ENCODE peak calls at places on chromosomes 3 and 15, in eight cellular contexts. Y is PC-3, R is neural progenitor cell, L is GM23248, U is MM.1S, X is SK-N-SH, B is H1, E is endothelial cell of umbilical vein. A is an unnamed sample.

GRCh38 chr3:181838940-181839914 is 127.5 kb downstream of the SOX2 start:
- DNase-seq in Y (peak), E (no peak), X (no peak), R (no peak), B (no peak), U (peak), L (no peak), A (no peak)

GRCh38 chr3:129612350-129613204 is 6.1 kb upstream of the PLXND1 start:
- DNase-seq in X (no peak), B (no peak), Y (peak), E (no peak), L (peak), R (no peak), U (no peak), A (peak)

GRCh38 chr15:60315878-60316277 is 81.9 kb downstream of the ANXA2 start:
- DNase-seq in X (no peak), B (no peak), E (no peak), Y (no peak), L (no peak), U (no peak), R (no peak), A (no peak)

GRCh38 chr3:29282431-29283296 is 1.8 kb downstream of the RBMS3 start:
- DNase-seq in X (no peak), U (no peak), Y (peak), E (peak), B (no peak), L (peak), R (peak), A (peak)

GRCh38 chr15:82768414-82769081 is 37.3 kb downstream of the FSD2 start:
- DNase-seq in Y (peak), E (no peak), R (no peak), L (peak), U (no peak), B (no peak), X (no peak), A (no peak)

GRCh38 chr3:170043506-170043905 is 5.7 kb downstream of the GPR160 start:
- DNase-seq in U (peak), R (no peak), E (no peak), B (no peak), L (no peak), X (peak), Y (no peak), A (no peak)

GRCh38 chr3:115100172-115100571 is 46.9 kb downstream of the ZBTB20 start:
- DNase-seq in L (peak), E (peak), Y (peak), B (no peak), R (peak), X (peak), U (no peak), A (peak)

GRCh38 chr15:96325579-96326331 is 4.7 kb upstream of the NR2F2 start:
- DNase-seq in U (no peak), B (no peak), Y (peak), E (peak), X (no peak), L (peak), R (peak), A (peak)

GRCh38 chr15:80308002-80308401 is 56.0 kb upstream of the CTXND1 start:
- DNase-seq in X (no peak), L (no peak), Y (no peak), U (no peak), B (peak), E (no peak), R (peak), A (no peak)

GRCh38 chr15:95284933-95285401 is 1045.5 kb upstream of the NR2F2 start:
- DNase-seq in R (peak), Y (peak), E (peak), U (peak), L (peak), X (no peak), B (no peak), A (peak)

GRCh38 chr3:179589143-179589542 is 15.3 kb downstream of the MRPL47 start:
- DNase-seq in L (peak), B (no peak), E (peak), X (no peak), Y (no peak), R (no peak), U (no peak), A (peak)

GRCh38 chr15:82986442-82986780 is 401 bp downstream of the RAMAC start:
- DNase-seq in B (no peak), X (no peak), Y (peak), E (no peak), L (no peak), R (no peak), U (no peak), A (no peak)

GRCh38 chr3:157786618-157787017 is 283.4 kb upstream of the VEPH1 start:
- DNase-seq in X (peak), B (no peak), R (no peak), Y (peak), U (no peak), L (peak), E (no peak), A (no peak)

GRCh38 chr15:95557226-95558046 is 773.1 kb upstream of the NR2F2 start:
- DNase-seq in U (no peak), B (no peak), E (peak), R (no peak), Y (peak), L (peak), X (no peak), A (peak)

GRCh38 chr3:17038900-17039545 is 154.3 kb downstream of the PLCL2 start:
- DNase-seq in E (no peak), L (peak), B (no peak), U (no peak), R (no peak), X (no peak), Y (peak), A (no peak)

GRCh38 chr3:18443670-18444596 is 18.8 kb upstream of the SATB1 start:
- DNase-seq in X (peak), Y (peak), E (no peak), R (peak), B (peak), U (no peak), L (peak), A (no peak)

DNA sequence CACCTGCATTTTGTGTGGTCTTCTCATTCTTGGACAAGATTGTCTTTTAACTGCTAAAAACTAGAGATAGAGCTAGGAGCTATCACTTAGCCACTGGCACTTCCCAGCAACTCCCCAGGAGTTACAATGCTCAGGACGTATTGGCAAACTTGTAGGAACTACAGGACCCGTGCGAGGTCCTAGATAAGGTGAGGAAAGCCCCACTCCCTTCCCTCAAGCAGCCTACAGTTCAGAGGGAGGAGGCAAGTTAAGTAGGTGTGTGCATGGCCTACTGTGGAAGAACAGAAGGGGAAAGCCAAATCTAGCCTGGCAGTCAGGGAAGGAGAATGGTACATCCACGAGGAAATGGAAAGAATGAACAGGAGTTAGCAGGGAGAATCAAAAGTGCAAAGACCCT is 504.8 kb upstream of the PROK2 start:
- DNase-seq in B (no peak), R (no peak), E (no peak), U (no peak), Y (no peak), L (no peak), X (no peak), A (no peak)
- H2AFZ ChIP-seq in B (no peak), R (no peak), E (no peak), U (no peak), Y (no peak), L (no peak), X (no peak), A (no peak)

GRCh38 chr3:162112719-162113118 is 616.1 kb downstream of the OTOL1 start:
- DNase-seq in U (no peak), B (no peak), L (no peak), E (no peak), R (no peak), X (no peak), Y (no peak), A (no peak)
- H3K27ac ChIP-seq in U (no peak), B (no peak), L (no peak), E (no peak), R (no peak), X (no peak), Y (no peak), A (no peak)

GRCh38 chr15:45026646-45027045 is 3.7 kb downstream of the SORD start:
- DNase-seq in U (no peak), Y (no peak), E (peak), X (peak), L (no peak), B (no peak), R (no peak), A (no peak)

GRCh38 chr15:45027220-45027619 is 4.2 kb downstream of the SORD start:
- DNase-seq in B (no peak), R (no peak), X (peak), L (no peak), U (no peak), E (no peak), Y (no peak), A (no peak)

DNA sequence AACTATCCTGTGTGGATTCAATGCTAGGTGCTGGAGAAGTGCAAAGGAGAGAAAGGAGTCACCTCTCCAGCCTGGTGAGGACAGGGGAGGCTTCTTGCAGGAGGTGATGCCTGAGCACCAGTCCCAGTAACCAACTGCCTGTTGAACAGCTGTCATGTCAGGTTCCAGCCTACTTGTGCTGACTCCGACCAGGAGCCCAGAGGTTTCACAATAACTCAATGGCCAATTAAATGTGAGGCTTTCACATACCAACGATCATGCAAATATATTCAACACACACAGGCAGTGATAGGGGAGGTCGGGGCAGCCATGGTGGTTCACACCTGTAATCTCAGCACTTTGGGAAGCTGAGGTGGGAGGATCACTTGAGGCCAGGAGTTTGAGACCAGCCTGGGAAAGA is 7.7 kb downstream of the SORD start:
- DNase-seq in U (no peak), Y (no peak), R (no peak), E (no peak), X (no peak), L (no peak), B (no peak), A (no peak)
- H3K9ac ChIP-seq in U (no peak), Y (no peak), R (no peak), E (no peak), X (no peak), L (no peak), B (no peak), A (no peak)

DNA sequence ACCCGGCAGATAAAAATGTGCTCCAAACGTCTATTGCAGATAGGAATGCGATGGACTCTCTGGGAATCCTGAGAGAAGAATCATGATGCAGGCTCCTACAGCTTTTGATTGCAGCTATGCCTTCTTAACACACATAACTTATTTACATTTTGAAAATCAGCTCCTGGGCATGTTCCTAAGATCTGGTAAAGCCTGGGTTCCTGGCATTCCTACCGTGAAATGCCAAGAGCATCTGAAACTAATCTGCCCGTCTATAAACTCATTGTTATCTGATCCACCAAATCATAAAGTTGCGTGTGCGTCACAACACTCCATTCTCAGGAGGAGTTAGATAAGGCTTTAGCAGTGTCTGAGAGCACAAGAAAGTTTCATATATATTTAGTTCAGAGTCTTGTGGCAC is 79.0 kb upstream of the VGLL3 start:
- DNase-seq in B (no peak), X (no peak), Y (no peak), R (no peak), E (no peak), U (no peak), L (no peak), A (no peak)
- H2AFZ ChIP-seq in B (no peak), X (no peak), Y (no peak), R (no peak), E (no peak), U (no peak), L (no peak), A (no peak)

DNA sequence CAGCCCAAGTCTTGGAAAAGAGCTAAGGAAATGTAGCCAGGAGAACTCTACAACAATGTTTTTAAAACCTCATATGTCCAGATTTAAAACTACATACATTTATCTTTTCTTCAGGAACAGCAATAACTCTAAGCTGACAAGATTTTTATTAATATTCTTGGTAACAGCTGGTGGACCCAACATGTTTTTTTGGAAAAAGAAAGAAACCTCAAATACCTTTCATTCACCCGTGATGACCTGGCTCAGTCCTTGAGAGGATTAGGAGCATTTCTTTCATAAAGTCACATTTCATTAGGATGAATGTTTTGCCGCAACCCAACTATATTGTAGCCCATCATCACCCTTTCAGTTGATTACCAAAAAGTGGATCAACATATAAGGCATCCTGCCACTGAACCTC is 50.3 kb upstream of the CMSS1 start:
- DNase-seq in L (peak), X (no peak), E (no peak), B (no peak), R (no peak), Y (no peak), U (no peak), A (no peak)
- H3K27ac ChIP-seq in L (no peak), X (no peak), E (no peak), B (no peak), R (no peak), Y (no peak), U (no peak), A (peak)

GRCh38 chr15:101251830-101252820 is at the start of gene CHSY1:
- DNase-seq in L (peak), R (peak), B (peak), U (peak), E (peak), X (peak), Y (peak), A (peak)
- H3K9ac ChIP-seq in L (peak), R (peak), B (peak), U (peak), E (peak), X (peak), Y (peak), A (peak)

GRCh38 chr15:63476229-63476632 is 28.2 kb upstream of the USP3 start:
- DNase-seq in R (no peak), L (peak), X (no peak), E (peak), U (no peak), Y (peak), B (no peak), A (peak)

GRCh38 chr15:63473749-63473998 is 30.7 kb upstream of the USP3 start:
- DNase-seq in E (no peak), U (no peak), Y (no peak), L (no peak), X (no peak), R (no peak), B (no peak), A (no peak)

GRCh38 chr15:63475670-63476069 is 28.7 kb upstream of the USP3 start:
- DNase-seq in R (no peak), L (no peak), Y (no peak), E (no peak), X (no peak), U (no peak), B (no peak), A (no peak)

GRCh38 chr15:63473999-63474809 is 30.2 kb upstream of the USP3 start:
- DNase-seq in U (peak), X (no peak), E (no peak), R (peak), Y (peak), B (peak), L (peak), A (peak)

GRCh38 chr15:63474810-63475316 is 29.5 kb upstream of the USP3 start:
- DNase-seq in E (no peak), Y (peak), B (no peak), R (no peak), X (no peak), U (peak), L (peak), A (peak)
- H2AFZ ChIP-seq in E (no peak), Y (no peak), B (no peak), R (no peak), X (no peak), U (peak), L (no peak), A (no peak)

GRCh38 chr15:39803016-39803415 is 20.4 kb upstream of the FSIP1 start:
- DNase-seq in E (no peak), R (no peak), Y (no peak), U (no peak), L (no peak), B (no peak), X (no peak), A (no peak)
- H3K27ac ChIP-seq in E (no peak), R (no peak), Y (no peak), U (no peak), L (no peak), B (no peak), X (no peak), A (no peak)